ENCODE peak calls at places on chromosomes 1 and 21, in five cellular contexts. One of them, this sample, is unnamed.

GRCh38 chr1:209155556-209155955 is 428.0 kb upstream of the CAMK1G start:
- DNase-seq in WERI-Rb-1: no peak
- DNase-seq in CD8-positive, alpha-beta T cell: no peak
- DNase-seq in endothelial cell: no peak
- DNase-seq in HFF-Myc: no peak
- DNase-seq in this sample: no peak

GRCh38 chr1:221644176-221644510 is 97.7 kb downstream of the DUSP10 start:
- DNase-seq in WERI-Rb-1: no peak
- DNase-seq in CD8-positive, alpha-beta T cell: no peak
- DNase-seq in endothelial cell: no peak
- DNase-seq in HFF-Myc: no peak
- DNase-seq in this sample: no peak

GRCh38 chr1:42730988-42731387 is 9.0 kb downstream of the CLDN19 start:
- DNase-seq in WERI-Rb-1: peak
- DNase-seq in CD8-positive, alpha-beta T cell: no peak
- DNase-seq in endothelial cell: no peak
- DNase-seq in HFF-Myc: no peak
- DNase-seq in this sample: no peak

GRCh38 chr1:99829269-99829668 is 20.9 kb upstream of the AGL start:
- DNase-seq in WERI-Rb-1: no peak
- DNase-seq in CD8-positive, alpha-beta T cell: no peak
- DNase-seq in endothelial cell: no peak
- DNase-seq in HFF-Myc: no peak
- DNase-seq in this sample: no peak

GRCh38 chr1:218983848-218984247 is 189.8 kb upstream of the LYPLAL1 start:
- DNase-seq in WERI-Rb-1: peak
- DNase-seq in CD8-positive, alpha-beta T cell: no peak
- DNase-seq in endothelial cell: peak
- DNase-seq in HFF-Myc: no peak
- DNase-seq in this sample: no peak

GRCh38 chr21:16134134-16134533 is 404.4 kb downstream of the USP25 start:
- DNase-seq in WERI-Rb-1: no peak
- DNase-seq in CD8-positive, alpha-beta T cell: no peak
- DNase-seq in endothelial cell: no peak
- DNase-seq in HFF-Myc: no peak
- DNase-seq in this sample: no peak

GRCh38 chr1:214466759-214467585 is 84.4 kb downstream of the PTPN14 start:
- DNase-seq in WERI-Rb-1: peak
- DNase-seq in CD8-positive, alpha-beta T cell: no peak
- DNase-seq in endothelial cell: no peak
- DNase-seq in HFF-Myc: no peak
- DNase-seq in this sample: no peak

GRCh38 chr1:227112538-227112937 is 172.4 kb downstream of the COQ8A start:
- DNase-seq in WERI-Rb-1: no peak
- DNase-seq in CD8-positive, alpha-beta T cell: no peak
- DNase-seq in endothelial cell: no peak
- DNase-seq in HFF-Myc: no peak
- DNase-seq in this sample: no peak

GRCh38 chr1:94962745-94963265 is 35.9 kb upstream of the CNN3 start:
- DNase-seq in WERI-Rb-1: no peak
- DNase-seq in CD8-positive, alpha-beta T cell: peak
- DNase-seq in endothelial cell: no peak
- DNase-seq in HFF-Myc: no peak
- DNase-seq in this sample: peak

GRCh38 chr1:176243746-176244145 is 36.7 kb upstream of the COP1 start:
- DNase-seq in WERI-Rb-1: no peak
- DNase-seq in CD8-positive, alpha-beta T cell: no peak
- DNase-seq in endothelial cell: no peak
- DNase-seq in HFF-Myc: no peak
- DNase-seq in this sample: no peak

DNA sequence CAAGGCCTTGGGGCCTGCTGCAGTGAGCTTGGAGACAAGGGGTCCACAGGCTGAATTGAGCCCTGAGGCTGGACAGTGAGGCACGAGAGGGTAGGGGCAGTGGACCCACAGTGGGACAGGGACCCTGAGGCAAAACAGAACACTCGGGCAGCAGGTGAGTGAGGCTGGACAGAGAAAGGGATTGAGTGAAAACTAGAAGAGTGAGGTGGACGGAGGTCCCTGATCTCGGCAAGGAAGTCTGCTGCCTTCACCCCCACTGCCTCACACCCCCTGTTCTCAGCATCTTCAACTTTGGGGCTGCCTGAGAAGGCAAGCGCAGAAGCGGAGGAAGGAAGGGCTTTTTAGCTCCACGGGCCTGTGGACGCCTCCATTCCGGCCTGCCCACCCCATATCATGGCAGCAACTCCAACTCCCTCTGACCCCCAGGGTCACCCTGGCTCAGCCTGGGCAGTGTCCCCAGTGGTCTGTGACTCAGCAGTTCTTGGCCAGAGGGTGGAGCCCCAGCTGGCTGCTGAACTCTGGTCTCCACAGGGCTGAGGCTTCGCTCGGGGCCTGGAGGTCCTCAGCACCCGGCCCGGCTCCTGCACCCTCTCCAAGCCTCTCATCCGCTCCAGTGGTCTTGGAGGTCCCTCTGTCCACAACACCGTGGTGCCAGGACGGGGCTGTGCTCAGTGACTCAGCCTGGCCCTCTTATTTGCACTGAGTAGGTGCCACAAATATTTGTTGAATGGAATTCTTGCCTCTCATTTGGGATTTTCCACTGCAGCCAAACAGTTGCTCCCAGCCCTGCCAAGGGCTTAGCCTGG is 60.0 kb upstream of the EPS8L3 start:
- DNase-seq in WERI-Rb-1: no peak
- DNase-seq in CD8-positive, alpha-beta T cell: no peak
- DNase-seq in endothelial cell: no peak
- DNase-seq in HFF-Myc: no peak
- DNase-seq in this sample: no peak
- TF ChIP-seq CTCF in WERI-Rb-1: peak
- TF ChIP-seq CTCF in CD8-positive, alpha-beta T cell: no peak
- TF ChIP-seq CTCF in endothelial cell: no peak
- TF ChIP-seq CTCF in HFF-Myc: no peak
- TF ChIP-seq CTCF in this sample: no peak

DNA sequence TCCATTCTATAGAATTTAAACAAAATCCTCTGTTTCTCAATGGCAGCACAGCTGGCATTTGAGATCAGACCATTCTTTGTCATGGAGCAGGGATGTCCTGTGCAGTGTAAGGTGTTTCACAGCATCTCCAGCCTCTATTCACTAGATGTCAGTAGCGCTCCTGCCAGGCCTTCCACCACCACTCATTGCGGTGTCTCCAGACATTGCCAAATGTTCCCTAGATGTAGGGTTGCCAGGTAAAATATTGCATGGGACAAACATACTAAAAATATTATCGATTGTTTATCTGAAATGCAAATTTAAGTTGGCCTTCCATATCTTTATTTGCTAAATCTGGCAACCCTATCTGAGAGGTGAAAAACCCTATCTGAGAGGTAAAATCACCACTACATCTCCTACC is 11.7 kb downstream of the ITLN2 start:
- DNase-seq in WERI-Rb-1: peak
- DNase-seq in CD8-positive, alpha-beta T cell: no peak
- DNase-seq in endothelial cell: no peak
- DNase-seq in HFF-Myc: no peak
- DNase-seq in this sample: no peak
- TF ChIP-seq CTCF in WERI-Rb-1: peak
- TF ChIP-seq CTCF in CD8-positive, alpha-beta T cell: no peak
- TF ChIP-seq CTCF in endothelial cell: no peak
- TF ChIP-seq CTCF in HFF-Myc: no peak
- TF ChIP-seq CTCF in this sample: no peak

GRCh38 chr1:33735624-33736023 is 128.3 kb upstream of the HMGB4 start:
- DNase-seq in WERI-Rb-1: no peak
- DNase-seq in CD8-positive, alpha-beta T cell: no peak
- DNase-seq in endothelial cell: no peak
- DNase-seq in HFF-Myc: no peak
- DNase-seq in this sample: no peak
- TF ChIP-seq CTCF in WERI-Rb-1: no peak
- TF ChIP-seq CTCF in CD8-positive, alpha-beta T cell: no peak
- TF ChIP-seq CTCF in endothelial cell: peak
- TF ChIP-seq CTCF in HFF-Myc: no peak
- TF ChIP-seq CTCF in this sample: no peak

GRCh38 chr1:84884671-84885389 is 8.2 kb downstream of the LPAR3 start:
- DNase-seq in WERI-Rb-1: no peak
- DNase-seq in CD8-positive, alpha-beta T cell: no peak
- DNase-seq in endothelial cell: no peak
- DNase-seq in HFF-Myc: no peak
- DNase-seq in this sample: no peak
- TF ChIP-seq CTCF in WERI-Rb-1: no peak
- TF ChIP-seq CTCF in CD8-positive, alpha-beta T cell: no peak
- TF ChIP-seq CTCF in endothelial cell: no peak
- TF ChIP-seq CTCF in HFF-Myc: no peak
- TF ChIP-seq CTCF in this sample: no peak

DNA sequence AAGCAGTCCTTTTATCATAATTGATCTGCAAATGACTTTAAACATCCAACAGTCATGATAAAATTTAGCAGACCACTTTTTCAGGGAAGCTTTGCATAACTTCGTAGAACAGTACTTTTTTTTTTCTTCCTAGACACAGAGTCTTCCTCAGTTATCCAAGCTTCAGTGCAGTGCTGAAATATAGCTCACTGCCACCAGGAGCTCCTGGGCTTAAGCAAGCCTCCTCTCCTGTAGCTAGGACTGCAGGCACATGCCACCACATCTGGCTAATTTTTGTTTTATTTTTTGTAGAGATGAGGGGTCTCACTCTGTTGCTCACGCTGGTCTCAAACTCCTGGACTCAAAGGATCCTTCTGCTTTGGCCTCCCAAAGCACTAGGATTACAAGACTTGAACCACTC is 3.8 kb downstream of the F13B start:
- DNase-seq in WERI-Rb-1: no peak
- DNase-seq in CD8-positive, alpha-beta T cell: no peak
- DNase-seq in endothelial cell: no peak
- DNase-seq in HFF-Myc: no peak
- DNase-seq in this sample: no peak
- TF ChIP-seq CTCF in WERI-Rb-1: no peak
- TF ChIP-seq CTCF in CD8-positive, alpha-beta T cell: no peak
- TF ChIP-seq CTCF in endothelial cell: no peak
- TF ChIP-seq CTCF in HFF-Myc: no peak
- TF ChIP-seq CTCF in this sample: no peak

GRCh38 chr1:233295775-233296322 is 324 bp upstream of the PCNX2 start:
- DNase-seq in WERI-Rb-1: peak
- DNase-seq in CD8-positive, alpha-beta T cell: no peak
- DNase-seq in endothelial cell: no peak
- DNase-seq in HFF-Myc: no peak
- DNase-seq in this sample: no peak
- TF ChIP-seq CTCF in WERI-Rb-1: no peak
- TF ChIP-seq CTCF in CD8-positive, alpha-beta T cell: no peak
- TF ChIP-seq CTCF in endothelial cell: no peak
- TF ChIP-seq CTCF in HFF-Myc: no peak
- TF ChIP-seq CTCF in this sample: no peak

GRCh38 chr1:118223426-118223825 is 38.4 kb upstream of the SPAG17 start:
- DNase-seq in WERI-Rb-1: peak
- DNase-seq in CD8-positive, alpha-beta T cell: no peak
- DNase-seq in endothelial cell: peak
- DNase-seq in HFF-Myc: no peak
- DNase-seq in this sample: no peak
- TF ChIP-seq CTCF in WERI-Rb-1: peak
- TF ChIP-seq CTCF in CD8-positive, alpha-beta T cell: no peak
- TF ChIP-seq CTCF in endothelial cell: peak
- TF ChIP-seq CTCF in HFF-Myc: peak
- TF ChIP-seq CTCF in this sample: no peak

This sample was measured in activated B cell treated with CpG ODN at 0.5 μM for 24 hours.